ENCODE peak calls at places on chromosomes 3 and 15, in six cellular contexts. One of them, this sample, is unnamed.

GRCh38 chr3:132641837-132642538 is 17.6 kb downstream of the ACAD11 start:
- DNase-seq in Daoy: peak; percentile 11
- DNase-seq in H4: peak; percentile 51
- DNase-seq in pulmonary artery endothelial cell: no peak
- DNase-seq in brain microvascular endothelial cell: no peak
- DNase-seq in NCI-H1436: peak; percentile 70
- DNase-seq in this sample: no peak

GRCh38 chr3:167940241-167940640 is 155.5 kb downstream of the GOLIM4 start:
- DNase-seq in Daoy: no peak
- DNase-seq in NCI-H1436: no peak
- DNase-seq in pulmonary artery endothelial cell: no peak
- DNase-seq in brain microvascular endothelial cell: no peak
- DNase-seq in H4: no peak
- DNase-seq in this sample: no peak

GRCh38 chr3:188179006-188179966 is 25.3 kb downstream of the LPP start:
- DNase-seq in brain microvascular endothelial cell: no peak
- DNase-seq in Daoy: no peak
- DNase-seq in NCI-H1436: no peak
- DNase-seq in pulmonary artery endothelial cell: no peak
- DNase-seq in H4: no peak
- DNase-seq in this sample: no peak

GRCh38 chr3:105878061-105878460 is 9.2 kb upstream of the CBLB start:
- DNase-seq in NCI-H1436: no peak
- DNase-seq in brain microvascular endothelial cell: no peak
- DNase-seq in H4: no peak
- DNase-seq in pulmonary artery endothelial cell: no peak
- DNase-seq in Daoy: no peak
- DNase-seq in this sample: no peak

GRCh38 chr15:82739086-82739485 is 29.4 kb upstream of the AP3B2 start:
- DNase-seq in pulmonary artery endothelial cell: no peak
- DNase-seq in brain microvascular endothelial cell: peak; percentile 29
- DNase-seq in Daoy: peak; percentile 6
- DNase-seq in H4: no peak
- DNase-seq in NCI-H1436: no peak
- DNase-seq in this sample: no peak

GRCh38 chr15:26771168-26771916 is 1.5 kb downstream of the GABRB3 start:
- DNase-seq in brain microvascular endothelial cell: no peak
- DNase-seq in NCI-H1436: no peak
- DNase-seq in pulmonary artery endothelial cell: no peak
- DNase-seq in H4: no peak
- DNase-seq in Daoy: peak; percentile 66
- DNase-seq in this sample: no peak

GRCh38 chr3:13277130-13277783 is 142.9 kb downstream of the NUP210 start:
- DNase-seq in NCI-H1436: no peak
- DNase-seq in Daoy: no peak
- DNase-seq in pulmonary artery endothelial cell: no peak
- DNase-seq in brain microvascular endothelial cell: no peak
- DNase-seq in H4: no peak
- DNase-seq in this sample: no peak

GRCh38 chr3:72231439-72232196 is 446.7 kb upstream of the PROK2 start:
- DNase-seq in Daoy: no peak
- DNase-seq in brain microvascular endothelial cell: no peak
- DNase-seq in H4: no peak
- DNase-seq in pulmonary artery endothelial cell: no peak
- DNase-seq in NCI-H1436: no peak
- DNase-seq in this sample: no peak

GRCh38 chr15:70451861-70452653 is 311.3 kb downstream of the UACA start:
- DNase-seq in pulmonary artery endothelial cell: no peak
- DNase-seq in brain microvascular endothelial cell: no peak
- DNase-seq in H4: no peak
- DNase-seq in NCI-H1436: peak; percentile 52
- DNase-seq in Daoy: no peak
- DNase-seq in this sample: no peak

GRCh38 chr3:50630916-50631315 is 14.0 kb downstream of the MAPKAPK3 start:
- DNase-seq in pulmonary artery endothelial cell: no peak
- DNase-seq in brain microvascular endothelial cell: no peak
- DNase-seq in H4: peak; percentile 42
- DNase-seq in NCI-H1436: peak; percentile 13
- DNase-seq in Daoy: peak; percentile 75
- DNase-seq in this sample: no peak

GRCh38 chr3:178561239-178561638 is 25.0 kb downstream of the KCNMB2 start:
- DNase-seq in pulmonary artery endothelial cell: no peak
- DNase-seq in brain microvascular endothelial cell: no peak
- DNase-seq in H4: no peak
- DNase-seq in NCI-H1436: no peak
- DNase-seq in Daoy: no peak
- DNase-seq in this sample: no peak

GRCh38 chr15:48102167-48102566 is 18.6 kb upstream of the SLC24A5 start:
- DNase-seq in NCI-H1436: no peak
- DNase-seq in brain microvascular endothelial cell: no peak
- DNase-seq in pulmonary artery endothelial cell: no peak
- DNase-seq in Daoy: no peak
- DNase-seq in H4: no peak
- DNase-seq in this sample: no peak

GRCh38 chr3:43423142-43423541 is 136.8 kb downstream of the SNRK start:
- DNase-seq in brain microvascular endothelial cell: peak; percentile 23
- DNase-seq in NCI-H1436: no peak
- DNase-seq in pulmonary artery endothelial cell: no peak
- DNase-seq in Daoy: no peak
- DNase-seq in H4: no peak
- DNase-seq in this sample: no peak

GRCh38 chr3:14528081-14528480 is 12.1 kb downstream of the GRIP2 start:
- DNase-seq in NCI-H1436: no peak
- DNase-seq in pulmonary artery endothelial cell: no peak
- DNase-seq in H4: no peak
- DNase-seq in Daoy: no peak
- DNase-seq in brain microvascular endothelial cell: no peak
- DNase-seq in this sample: no peak

GRCh38 chr3:40827942-40828688 is 303.4 kb downstream of the ZNF621 start:
- DNase-seq in H4: no peak
- DNase-seq in Daoy: peak; percentile 7
- DNase-seq in brain microvascular endothelial cell: peak; percentile 57
- DNase-seq in pulmonary artery endothelial cell: no peak
- DNase-seq in NCI-H1436: no peak
- DNase-seq in this sample: no peak

GRCh38 chr15:69046781-69047180 is 32.3 kb downstream of the NOX5 start:
- DNase-seq in brain microvascular endothelial cell: no peak
- DNase-seq in NCI-H1436: no peak
- DNase-seq in Daoy: no peak
- DNase-seq in pulmonary artery endothelial cell: no peak
- DNase-seq in H4: no peak
- DNase-seq in this sample: no peak

GRCh38 chr3:133384331-133385027 is 15.4 kb upstream of the BFSP2 start:
- DNase-seq in Daoy: peak; percentile 72
- DNase-seq in NCI-H1436: peak; percentile 53
- DNase-seq in brain microvascular endothelial cell: peak; percentile 47
- DNase-seq in H4: peak; percentile 55
- DNase-seq in pulmonary artery endothelial cell: no peak
- DNase-seq in this sample: no peak

GRCh38 chr3:117531078-117531477 is 821.5 kb downstream of the TUSC7 start:
- DNase-seq in H4: no peak
- DNase-seq in pulmonary artery endothelial cell: no peak
- DNase-seq in Daoy: peak; percentile 21
- DNase-seq in brain microvascular endothelial cell: no peak
- DNase-seq in NCI-H1436: no peak
- DNase-seq in this sample: no peak

GRCh38 chr3:5138214-5138981 is 16.3 kb downstream of the ARL8B start:
- DNase-seq in pulmonary artery endothelial cell: no peak
- DNase-seq in Daoy: no peak
- DNase-seq in NCI-H1436: no peak
- DNase-seq in brain microvascular endothelial cell: no peak
- DNase-seq in H4: no peak
- DNase-seq in this sample: no peak

GRCh38 chr3:62462790-62463186 is 89.4 kb upstream of the FEZF2 start:
- DNase-seq in NCI-H1436: no peak
- DNase-seq in H4: no peak
- DNase-seq in Daoy: no peak
- DNase-seq in brain microvascular endothelial cell: no peak
- DNase-seq in pulmonary artery endothelial cell: no peak
- DNase-seq in this sample: no peak

GRCh38 chr3:39250116-39250747 is 29.6 kb downstream of the CX3CR1 start:
- DNase-seq in brain microvascular endothelial cell: no peak
- DNase-seq in Daoy: no peak
- DNase-seq in pulmonary artery endothelial cell: no peak
- DNase-seq in H4: no peak
- DNase-seq in NCI-H1436: no peak
- DNase-seq in this sample: no peak

GRCh38 chr15:80176443-80176842 is 23.6 kb downstream of the FAH start:
- DNase-seq in pulmonary artery endothelial cell: no peak
- DNase-seq in NCI-H1436: no peak
- DNase-seq in brain microvascular endothelial cell: no peak
- DNase-seq in Daoy: no peak
- DNase-seq in H4: no peak
- DNase-seq in this sample: no peak

GRCh38 chr3:151219056-151219455 is 16.0 kb upstream of the GPR171 start:
- DNase-seq in Daoy: peak; percentile 67
- DNase-seq in H4: no peak
- DNase-seq in pulmonary artery endothelial cell: no peak
- DNase-seq in NCI-H1436: peak; percentile 36
- DNase-seq in brain microvascular endothelial cell: peak; percentile 60
- DNase-seq in this sample: no peak

GRCh38 chr15:96340611-96341464 is 10.3 kb downstream of the NR2F2 start:
- DNase-seq in NCI-H1436: no peak
- DNase-seq in H4: no peak
- DNase-seq in Daoy: no peak
- DNase-seq in pulmonary artery endothelial cell: no peak
- DNase-seq in brain microvascular endothelial cell: peak; percentile 45
- DNase-seq in this sample: no peak

GRCh38 chr3:24137958-24138875 is 193.1 kb downstream of the NR1D2 start:
- DNase-seq in Daoy: no peak
- DNase-seq in NCI-H1436: no peak
- DNase-seq in pulmonary artery endothelial cell: no peak
- DNase-seq in brain microvascular endothelial cell: no peak
- DNase-seq in H4: no peak
- DNase-seq in this sample: no peak

GRCh38 chr3:36823806-36824205 is 59.5 kb upstream of the DCLK3 start:
- DNase-seq in H4: no peak
- DNase-seq in pulmonary artery endothelial cell: no peak
- DNase-seq in NCI-H1436: no peak
- DNase-seq in brain microvascular endothelial cell: no peak
- DNase-seq in Daoy: no peak
- DNase-seq in this sample: no peak

GRCh38 chr3:27134165-27134796 is 234.9 kb downstream of the NEK10 start:
- DNase-seq in brain microvascular endothelial cell: peak; percentile 52
- DNase-seq in H4: peak; percentile 40
- DNase-seq in Daoy: peak; percentile 41
- DNase-seq in pulmonary artery endothelial cell: peak; percentile 17
- DNase-seq in NCI-H1436: no peak
- DNase-seq in this sample: peak; percentile 70

GRCh38 chr3:46566040-46566631 is at the start of gene LRRC2:
- DNase-seq in Daoy: peak; percentile 44
- DNase-seq in NCI-H1436: no peak
- DNase-seq in brain microvascular endothelial cell: peak; percentile 67
- DNase-seq in pulmonary artery endothelial cell: no peak
- DNase-seq in H4: no peak
- DNase-seq in this sample: no peak

GRCh38 chr15:40238927-40239591 is at the start of gene PAK6:
- DNase-seq in pulmonary artery endothelial cell: no peak
- DNase-seq in H4: peak; percentile 49
- DNase-seq in NCI-H1436: peak; percentile 47
- DNase-seq in Daoy: peak; percentile 87
- DNase-seq in brain microvascular endothelial cell: peak; percentile 55
- DNase-seq in this sample: peak; percentile 50

GRCh38 chr3:198079771-198080520 is 119.9 kb downstream of the LMLN start:
- DNase-seq in H4: no peak
- DNase-seq in Daoy: peak; percentile 40
- DNase-seq in NCI-H1436: no peak
- DNase-seq in pulmonary artery endothelial cell: no peak
- DNase-seq in brain microvascular endothelial cell: no peak
- DNase-seq in this sample: peak; percentile 69

This sample was measured in naive thymus-derived CD8-positive, alpha-beta T cell.